ENCODE peak calls at places on chromosome 1, in eight cellular contexts. One of them, this sample, is unnamed.

GRCh38 chr1:201946224-201946908 is at the start of gene LMOD1:
- DNase-seq in activated CD8-positive, alpha-beta memory T cell treated with anti-CD3 and anti-CD28 coated beads for 4 hours: no peak
- DNase-seq in posterior cingulate gyrus: peak
- DNase-seq in activated naive CD4-positive, alpha-beta T cell: no peak
- DNase-seq in NCI-H1694 treated with DMSO at 0.1 percent for 48 hours: no peak
- DNase-seq in effector memory CD8-positive, alpha-beta T cell: no peak
- DNase-seq in frontal cortex: peak
- DNase-seq in fibroblast of lung: peak
- DNase-seq in this sample: no peak

GRCh38 chr1:169529068-169529642 is 43.4 kb upstream of the SLC19A2 start:
- DNase-seq in effector memory CD8-positive, alpha-beta T cell: no peak
- DNase-seq in frontal cortex: no peak
- DNase-seq in NCI-H1694 treated with DMSO at 0.1 percent for 48 hours: no peak
- DNase-seq in posterior cingulate gyrus: no peak
- DNase-seq in activated CD8-positive, alpha-beta memory T cell treated with anti-CD3 and anti-CD28 coated beads for 4 hours: no peak
- DNase-seq in activated naive CD4-positive, alpha-beta T cell: no peak
- DNase-seq in fibroblast of lung: no peak
- DNase-seq in this sample: no peak

GRCh38 chr1:156420209-156421061 is 51.4 kb downstream of the RHBG start:
- DNase-seq in posterior cingulate gyrus: no peak
- DNase-seq in activated CD8-positive, alpha-beta memory T cell treated with anti-CD3 and anti-CD28 coated beads for 4 hours: no peak
- DNase-seq in fibroblast of lung: no peak
- DNase-seq in activated naive CD4-positive, alpha-beta T cell: no peak
- DNase-seq in NCI-H1694 treated with DMSO at 0.1 percent for 48 hours: no peak
- DNase-seq in frontal cortex: no peak
- DNase-seq in effector memory CD8-positive, alpha-beta T cell: peak
- DNase-seq in this sample: peak

GRCh38 chr1:248858096-248858890 is 592 bp downstream of the ZNF692 start:
- DNase-seq in activated naive CD4-positive, alpha-beta T cell: no peak
- DNase-seq in NCI-H1694 treated with DMSO at 0.1 percent for 48 hours: peak
- DNase-seq in frontal cortex: peak
- DNase-seq in effector memory CD8-positive, alpha-beta T cell: no peak
- DNase-seq in posterior cingulate gyrus: peak
- DNase-seq in activated CD8-positive, alpha-beta memory T cell treated with anti-CD3 and anti-CD28 coated beads for 4 hours: no peak
- DNase-seq in fibroblast of lung: peak
- DNase-seq in this sample: no peak

GRCh38 chr1:91282695-91283420 is 121.8 kb downstream of the HFM1 start:
- DNase-seq in activated CD8-positive, alpha-beta memory T cell treated with anti-CD3 and anti-CD28 coated beads for 4 hours: peak
- DNase-seq in posterior cingulate gyrus: peak
- DNase-seq in activated naive CD4-positive, alpha-beta T cell: no peak
- DNase-seq in fibroblast of lung: peak
- DNase-seq in effector memory CD8-positive, alpha-beta T cell: peak
- DNase-seq in frontal cortex: peak
- DNase-seq in NCI-H1694 treated with DMSO at 0.1 percent for 48 hours: peak
- DNase-seq in this sample: peak

GRCh38 chr1:240385985-240386978 is 225.7 kb downstream of the GREM2 start:
- DNase-seq in activated CD8-positive, alpha-beta memory T cell treated with anti-CD3 and anti-CD28 coated beads for 4 hours: no peak
- DNase-seq in fibroblast of lung: peak
- DNase-seq in activated naive CD4-positive, alpha-beta T cell: no peak
- DNase-seq in frontal cortex: no peak
- DNase-seq in effector memory CD8-positive, alpha-beta T cell: no peak
- DNase-seq in posterior cingulate gyrus: no peak
- DNase-seq in NCI-H1694 treated with DMSO at 0.1 percent for 48 hours: no peak
- DNase-seq in this sample: no peak

GRCh38 chr1:40877681-40878080 is 15.5 kb upstream of the CITED4 start:
- DNase-seq in effector memory CD8-positive, alpha-beta T cell: no peak
- DNase-seq in posterior cingulate gyrus: peak
- DNase-seq in fibroblast of lung: peak
- DNase-seq in activated naive CD4-positive, alpha-beta T cell: no peak
- DNase-seq in NCI-H1694 treated with DMSO at 0.1 percent for 48 hours: peak
- DNase-seq in activated CD8-positive, alpha-beta memory T cell treated with anti-CD3 and anti-CD28 coated beads for 4 hours: no peak
- DNase-seq in frontal cortex: no peak
- DNase-seq in this sample: no peak

GRCh38 chr1:188709146-188709545 is 1768.5 kb downstream of the BRINP3 start:
- DNase-seq in effector memory CD8-positive, alpha-beta T cell: no peak
- DNase-seq in posterior cingulate gyrus: no peak
- DNase-seq in NCI-H1694 treated with DMSO at 0.1 percent for 48 hours: no peak
- DNase-seq in fibroblast of lung: no peak
- DNase-seq in frontal cortex: no peak
- DNase-seq in activated CD8-positive, alpha-beta memory T cell treated with anti-CD3 and anti-CD28 coated beads for 4 hours: no peak
- DNase-seq in activated naive CD4-positive, alpha-beta T cell: no peak
- DNase-seq in this sample: no peak

GRCh38 chr1:190205713-190206112 is 272.0 kb downstream of the BRINP3 start:
- DNase-seq in fibroblast of lung: peak
- DNase-seq in posterior cingulate gyrus: no peak
- DNase-seq in activated CD8-positive, alpha-beta memory T cell treated with anti-CD3 and anti-CD28 coated beads for 4 hours: no peak
- DNase-seq in frontal cortex: no peak
- DNase-seq in activated naive CD4-positive, alpha-beta T cell: no peak
- DNase-seq in effector memory CD8-positive, alpha-beta T cell: no peak
- DNase-seq in NCI-H1694 treated with DMSO at 0.1 percent for 48 hours: no peak
- DNase-seq in this sample: no peak

GRCh38 chr1:98672184-98672583 is 10.7 kb downstream of the SNX7 start:
- DNase-seq in fibroblast of lung: no peak
- DNase-seq in NCI-H1694 treated with DMSO at 0.1 percent for 48 hours: no peak
- DNase-seq in effector memory CD8-positive, alpha-beta T cell: no peak
- DNase-seq in posterior cingulate gyrus: no peak
- DNase-seq in activated CD8-positive, alpha-beta memory T cell treated with anti-CD3 and anti-CD28 coated beads for 4 hours: no peak
- DNase-seq in frontal cortex: no peak
- DNase-seq in activated naive CD4-positive, alpha-beta T cell: no peak
- DNase-seq in this sample: no peak

GRCh38 chr1:59154406-59154805 is 142.5 kb upstream of the FGGY start:
- DNase-seq in fibroblast of lung: no peak
- DNase-seq in posterior cingulate gyrus: no peak
- DNase-seq in activated naive CD4-positive, alpha-beta T cell: no peak
- DNase-seq in effector memory CD8-positive, alpha-beta T cell: no peak
- DNase-seq in frontal cortex: no peak
- DNase-seq in NCI-H1694 treated with DMSO at 0.1 percent for 48 hours: no peak
- DNase-seq in activated CD8-positive, alpha-beta memory T cell treated with anti-CD3 and anti-CD28 coated beads for 4 hours: no peak
- DNase-seq in this sample: no peak

GRCh38 chr1:15882665-15883064 is 35.2 kb downstream of the SPEN start:
- DNase-seq in effector memory CD8-positive, alpha-beta T cell: no peak
- DNase-seq in fibroblast of lung: no peak
- DNase-seq in frontal cortex: no peak
- DNase-seq in activated CD8-positive, alpha-beta memory T cell treated with anti-CD3 and anti-CD28 coated beads for 4 hours: no peak
- DNase-seq in NCI-H1694 treated with DMSO at 0.1 percent for 48 hours: no peak
- DNase-seq in activated naive CD4-positive, alpha-beta T cell: no peak
- DNase-seq in posterior cingulate gyrus: no peak
- DNase-seq in this sample: no peak

GRCh38 chr1:173255214-173255813 is 48.2 kb upstream of the TNFSF4 start:
- DNase-seq in fibroblast of lung: peak
- DNase-seq in activated CD8-positive, alpha-beta memory T cell treated with anti-CD3 and anti-CD28 coated beads for 4 hours: no peak
- DNase-seq in frontal cortex: peak
- DNase-seq in activated naive CD4-positive, alpha-beta T cell: no peak
- DNase-seq in NCI-H1694 treated with DMSO at 0.1 percent for 48 hours: peak
- DNase-seq in posterior cingulate gyrus: no peak
- DNase-seq in effector memory CD8-positive, alpha-beta T cell: no peak
- DNase-seq in this sample: no peak

GRCh38 chr1:226644541-226645176 is 94.4 kb downstream of the ITPKB start:
- DNase-seq in NCI-H1694 treated with DMSO at 0.1 percent for 48 hours: no peak
- DNase-seq in activated naive CD4-positive, alpha-beta T cell: no peak
- DNase-seq in fibroblast of lung: peak
- DNase-seq in posterior cingulate gyrus: no peak
- DNase-seq in activated CD8-positive, alpha-beta memory T cell treated with anti-CD3 and anti-CD28 coated beads for 4 hours: no peak
- DNase-seq in frontal cortex: no peak
- DNase-seq in effector memory CD8-positive, alpha-beta T cell: no peak
- DNase-seq in this sample: no peak

GRCh38 chr1:47941609-47942237 is 55.5 kb downstream of the TRABD2B start:
- DNase-seq in NCI-H1694 treated with DMSO at 0.1 percent for 48 hours: no peak
- DNase-seq in fibroblast of lung: no peak
- DNase-seq in posterior cingulate gyrus: no peak
- DNase-seq in activated CD8-positive, alpha-beta memory T cell treated with anti-CD3 and anti-CD28 coated beads for 4 hours: no peak
- DNase-seq in effector memory CD8-positive, alpha-beta T cell: no peak
- DNase-seq in activated naive CD4-positive, alpha-beta T cell: no peak
- DNase-seq in frontal cortex: no peak
- DNase-seq in this sample: no peak

GRCh38 chr1:61082336-61083013 is at the start of gene NFIA:
- DNase-seq in posterior cingulate gyrus: peak
- DNase-seq in activated naive CD4-positive, alpha-beta T cell: peak
- DNase-seq in NCI-H1694 treated with DMSO at 0.1 percent for 48 hours: peak
- DNase-seq in activated CD8-positive, alpha-beta memory T cell treated with anti-CD3 and anti-CD28 coated beads for 4 hours: no peak
- DNase-seq in frontal cortex: peak
- DNase-seq in effector memory CD8-positive, alpha-beta T cell: no peak
- DNase-seq in fibroblast of lung: peak
- DNase-seq in this sample: peak